ENCODE peak calls at places on chromosomes 4 and X, in nine cellular contexts. D, U, E, G, Y, F, V, I and L are unnamed samples.

GRCh38 chr4:55545133-55545532 is 1.6 kb downstream of the CLOCK start:
- DNase-seq in I (no peak), Y (no peak), D (peak; percentile 12), E (peak; percentile 14), F (no peak), G (peak; percentile 16), V (no peak), U (peak; percentile 31), L (no peak)

GRCh38 chr4:119655111-119655837 is 26.7 kb upstream of the PDE5A start:
- DNase-seq in E (no peak), F (no peak), I (no peak), V (no peak), Y (no peak), D (no peak), U (no peak), G (no peak), L (no peak)

GRCh38 chr4:175708739-175709138 is 103.3 kb downstream of the GPM6A start:
- DNase-seq in Y (no peak), U (no peak), D (no peak), I (no peak), F (no peak), E (no peak), G (no peak), V (no peak), L (no peak)

GRCh38 chr4:183867247-183867646 is 37.9 kb upstream of the STOX2 start:
- DNase-seq in G (no peak), F (no peak), E (no peak), U (no peak), Y (no peak), D (no peak), I (no peak), V (no peak), L (no peak)

GRCh38 chr4:82899339-82899738 is 1.2 kb upstream of the THAP9 start:
- DNase-seq in I (no peak), Y (no peak), U (no peak), D (no peak), E (peak; percentile 6), V (no peak), G (no peak), F (no peak), L (no peak)

GRCh38 chrX:69279234-69279633 is 114.0 kb upstream of the PJA1 start:
- DNase-seq in E (no peak), V (no peak), D (no peak), U (no peak), G (no peak), I (no peak), Y (no peak), F (no peak), L (no peak)

GRCh38 chrX:23434356-23434884 is 99.8 kb downstream of the PTCHD1 start:
- DNase-seq in Y (no peak), U (peak; percentile 26), D (peak; percentile 57), F (no peak), G (no peak), E (no peak), I (no peak), V (no peak), L (no peak)

GRCh38 chr4:179823342-179823741 is 2381.1 kb upstream of the AGA start:
- DNase-seq in V (no peak), E (no peak), I (no peak), D (no peak), F (no peak), G (no peak), Y (no peak), U (no peak), L (no peak)

GRCh38 chrX:2484721-2485459 is 15.9 kb downstream of the DHRSX start:
- DNase-seq in U (peak; percentile 34), G (no peak), Y (peak; percentile 40), I (no peak), D (no peak), V (no peak), F (no peak), E (no peak), L (no peak)

GRCh38 chr4:52588771-52589591 is 70.1 kb downstream of the USP46 start:
- DNase-seq in F (no peak), V (no peak), Y (no peak), I (peak; percentile 23), G (no peak), U (no peak), E (no peak), D (peak; percentile 92), L (no peak)